ENCODE peak calls at places on chromosome 18, in six cellular contexts. C, V, N, Q, H and M are unnamed samples.

GRCh38 chr18:21682276-21683051 is 22.1 kb downstream of the ABHD3 start:
- DNase-seq in N (peak; percentile 79), C (no peak), V (peak; percentile 61), Q (peak; percentile 24), H (no peak), M (peak; percentile 24)

GRCh38 chr18:13435596-13436333 is 217.2 kb downstream of the LDLRAD4 start:
- DNase-seq in C (no peak), N (no peak), V (no peak), H (no peak), Q (no peak), M (no peak)

GRCh38 chr18:67104700-67105284 is 411.7 kb downstream of the DSEL start:
- DNase-seq in H (peak; percentile 43), V (no peak), C (peak; percentile 43), N (peak; percentile 84), Q (peak; percentile 88), M (peak; percentile 7)

GRCh38 chr18:60905699-60906098 is 427.5 kb upstream of the CDH20 start:
- DNase-seq in C (no peak), Q (no peak), V (no peak), H (peak; percentile 6), N (no peak), M (no peak)

GRCh38 chr18:10514621-10515020 is 11.2 kb upstream of the NAPG start:
- DNase-seq in V (no peak), Q (no peak), N (no peak), C (no peak), H (no peak), M (no peak)

GRCh38 chr18:34929336-34929780 is 111.9 kb upstream of the MAPRE2 start:
- DNase-seq in V (no peak), N (peak; percentile 75), C (no peak), Q (no peak), H (no peak), M (no peak)

GRCh38 chr18:6239716-6240115 is 175.0 kb downstream of the L3MBTL4 start:
- DNase-seq in Q (peak; percentile 37), V (no peak), H (no peak), C (no peak), N (no peak), M (no peak)

GRCh38 chr18:12377556-12378553 is 828 bp upstream of the AFG3L2 start:
- DNase-seq in V (no peak), Q (peak; percentile 98), H (no peak), N (no peak), C (no peak), M (no peak)

GRCh38 chr18:79986726-79987125 is 1.6 kb downstream of the TXNL4A start:
- DNase-seq in N (no peak), Q (no peak), H (no peak), V (no peak), C (no peak), M (no peak)

GRCh38 chr18:22024924-22025323 is 144.5 kb upstream of the GATA6 start:
- DNase-seq in V (no peak), H (no peak), C (no peak), N (no peak), Q (no peak), M (no peak)

GRCh38 chr18:7585272-7585670 is 18.2 kb downstream of the PTPRM start:
- DNase-seq in Q (no peak), N (no peak), V (no peak), H (no peak), C (no peak), M (no peak)

GRCh38 chr18:63159590-63159989 is 160.0 kb downstream of the BCL2 start:
- DNase-seq in Q (no peak), H (no peak), V (no peak), C (no peak), N (no peak), M (no peak)

GRCh38 chr18:63161032-63161727 is 158.4 kb downstream of the BCL2 start:
- DNase-seq in Q (no peak), C (no peak), H (no peak), N (no peak), V (peak; percentile 60), M (no peak)

GRCh38 chr18:63161728-63162195 is 157.8 kb downstream of the BCL2 start:
- DNase-seq in H (peak; percentile 62), Q (no peak), C (peak; percentile 74), N (peak; percentile 96), V (peak; percentile 84), M (no peak)

GRCh38 chr18:63158676-63159291 is 160.8 kb downstream of the BCL2 start:
- DNase-seq in Q (no peak), C (no peak), H (no peak), V (peak; percentile 75), N (no peak), M (no peak)

GRCh38 chr18:63160172-63160995 is 159.2 kb downstream of the BCL2 start:
- DNase-seq in N (peak; percentile 40), C (no peak), Q (no peak), V (peak; percentile 61), H (no peak), M (no peak)
- H3K4me3 ChIP-seq in N (no peak overlapping the region), C (no peak overlapping the region), Q (no peak overlapping the region), V (peak overlapping the region; percentile 50), H (no peak overlapping the region), M (no peak overlapping the region)

DNA sequence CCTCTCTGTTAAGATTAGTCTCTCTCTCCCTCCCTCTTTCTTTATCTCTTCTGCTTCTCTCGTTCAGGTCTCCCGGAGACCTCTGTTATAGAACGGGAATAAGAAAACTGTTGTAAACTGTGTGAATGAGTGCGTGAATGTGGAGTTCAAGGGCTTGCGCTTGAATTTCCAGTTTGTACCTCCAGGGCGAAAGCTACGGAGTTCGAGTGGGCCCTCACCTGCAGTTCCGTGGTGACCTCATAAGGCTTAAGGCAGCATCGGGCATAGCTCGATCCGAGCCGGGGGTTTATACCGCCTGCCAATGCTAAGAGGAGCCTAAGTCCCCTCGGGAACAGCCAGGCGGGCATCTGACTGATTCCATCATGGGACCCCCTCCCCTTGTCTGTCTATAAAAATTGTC is 26.5 kb downstream of the SKA1 start:
- DNase-seq in V (no peak), C (no peak), Q (no peak), H (no peak), N (no peak), M (no peak)
- H3K4me3 ChIP-seq in V (no peak overlapping the region), C (no peak overlapping the region), Q (no peak overlapping the region), H (no peak overlapping the region), N (no peak overlapping the region), M (no peak overlapping the region)

GRCh38 chr18:57352271-57352701 is at the start of gene ST8SIA3:
- DNase-seq in H (no peak), N (no peak), Q (peak; percentile 54), C (no peak), V (no peak), M (peak; percentile 84)
- H3K4me3 ChIP-seq in H (no peak within 1 kb of the TSS), N (no peak within 1 kb of the TSS), Q (peak within 1 kb of the TSS; percentile 90), C (no peak within 1 kb of the TSS), V (no peak within 1 kb of the TSS), M (peak within 1 kb of the TSS; percentile 64)

GRCh38 chr18:25284861-25285574 is 66.9 kb downstream of the ZNF521 start:
- DNase-seq in V (no peak), C (no peak), H (peak; percentile 61), N (no peak), Q (peak; percentile 21), M (peak; percentile 7)
- H3K4me3 ChIP-seq in V (no peak overlapping the region), C (no peak overlapping the region), H (peak overlapping the region; percentile 36), N (no peak overlapping the region), Q (no peak overlapping the region), M (no peak overlapping the region)

DNA sequence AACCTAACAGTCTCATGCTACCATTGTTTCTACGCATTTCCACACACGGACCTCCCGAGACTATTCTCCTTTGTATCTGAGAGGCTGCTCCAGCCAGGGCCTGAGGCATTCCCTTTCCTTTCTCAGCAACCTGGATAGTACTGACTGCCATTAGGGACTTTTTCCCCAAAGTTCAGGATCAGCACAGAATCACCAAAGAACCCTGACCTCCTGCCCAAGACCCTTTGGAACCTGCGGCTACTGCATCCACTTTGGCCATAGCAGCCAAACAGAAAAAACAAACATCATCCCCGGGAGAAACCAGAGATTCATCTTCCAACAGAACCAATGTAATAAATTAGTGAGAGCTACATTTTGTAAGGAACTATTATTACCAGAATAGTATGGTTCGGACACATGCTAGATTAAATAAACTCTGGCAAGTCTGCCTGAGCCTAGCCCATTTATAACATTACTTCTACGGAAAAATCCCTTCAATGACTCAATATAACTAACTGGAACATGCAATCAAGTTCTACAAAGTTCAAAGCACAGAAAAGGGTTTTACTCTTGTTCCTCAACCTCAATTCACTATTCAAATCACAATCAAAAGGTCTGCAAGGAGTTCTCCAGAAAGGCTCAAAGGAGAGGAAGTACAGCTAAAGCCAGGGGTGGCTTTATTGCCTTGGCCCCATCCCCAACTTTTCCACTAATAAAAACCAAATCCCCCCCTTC is 51.8 kb downstream of the LPIN2 start:
- DNase-seq in V (no peak), Q (no peak), N (no peak), H (no peak), C (no peak), M (no peak)
- H3K4me3 ChIP-seq in V (peak overlapping the region; percentile 52), Q (no peak overlapping the region), N (no peak overlapping the region), H (no peak overlapping the region), C (no peak overlapping the region), M (no peak overlapping the region)

DNA sequence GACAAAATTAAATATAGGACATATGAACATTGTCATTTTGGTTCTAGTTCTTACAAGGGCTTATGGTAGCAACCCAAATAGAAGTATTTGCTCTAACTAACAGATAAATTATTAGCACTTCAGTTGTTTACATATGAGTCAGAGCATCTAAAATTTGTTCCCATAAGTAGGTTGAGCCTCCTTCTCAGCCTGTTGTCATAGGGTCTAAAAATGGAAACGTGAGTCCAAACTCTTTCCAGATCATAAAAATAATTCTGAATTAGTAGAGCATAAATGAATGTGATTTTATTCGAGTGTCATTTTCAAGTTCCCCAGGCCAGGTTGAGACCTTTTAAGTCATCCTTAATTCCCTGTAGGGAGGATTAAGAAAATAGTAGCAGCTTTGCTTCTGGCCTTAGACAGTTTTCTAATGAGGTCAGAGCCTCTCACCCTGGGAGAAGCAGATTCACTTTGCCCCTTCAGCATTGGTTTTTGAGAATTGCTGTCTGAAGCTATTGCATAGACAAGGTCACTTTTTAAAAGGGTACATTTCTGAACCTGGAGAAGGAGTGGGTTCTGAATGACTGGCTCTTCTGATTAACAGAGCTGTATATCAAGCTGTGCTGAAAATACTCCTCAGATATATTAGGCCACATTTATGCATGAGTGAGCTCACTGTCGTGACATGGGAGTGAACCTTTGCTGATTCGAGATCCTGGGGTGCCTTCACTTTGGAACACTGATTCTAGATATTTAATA is 164.3 kb downstream of the NEDD4L start:
- DNase-seq in C (no peak), V (no peak), Q (no peak), H (no peak), N (peak; percentile 58), M (no peak)
- H3K4me3 ChIP-seq in C (no peak overlapping the region), V (no peak overlapping the region), Q (no peak overlapping the region), H (no peak overlapping the region), N (no peak overlapping the region), M (no peak overlapping the region)